ENCODE peak calls at places on chromosomes 2 and 18, in seven cellular contexts. W is right atrium auricular region, S is lung, J is colonic mucosa, A is tibial artery, F is DND-41, Y is PC-9. O is an unnamed sample.

GRCh38 chr2:186543561-186544131 is 46.2 kb upstream of the ITGAV start:
- DNase-seq in A (no peak), W (no peak), Y (peak; percentile 38), S (no peak), F (no peak), J (no peak), O (no peak)

GRCh38 chr18:12880532-12880892 is 3.5 kb downstream of the PTPN2 start:
- DNase-seq in J (no peak), S (no peak), W (no peak), A (no peak), F (no peak), Y (no peak), O (peak; percentile 31)

GRCh38 chr18:32742620-32743019 is 30.2 kb downstream of the KLHL14 start:
- DNase-seq in S (no peak), A (no peak), Y (no peak), F (no peak), W (no peak), J (no peak), O (no peak)

GRCh38 chr2:207836526-207837133 is 66.9 kb upstream of the FZD5 start:
- DNase-seq in Y (no peak), W (no peak), F (no peak), J (peak; percentile 50), S (no peak), A (no peak), O (no peak)

GRCh38 chr2:72144746-72145657 is 2.7 kb downstream of the CYP26B1 start:
- DNase-seq in Y (peak; percentile 48), S (peak; percentile 29), A (no peak), W (peak; percentile 68), F (no peak), J (peak; percentile 65), O (no peak)

GRCh38 chr2:191026377-191026776 is 12.4 kb upstream of the STAT1 start:
- DNase-seq in A (no peak), W (no peak), Y (no peak), F (no peak), J (no peak), S (no peak), O (no peak)

GRCh38 chr2:156476516-156477206 is 40.5 kb downstream of the GPD2 start:
- DNase-seq in J (no peak), A (no peak), Y (peak; percentile 53), W (no peak), F (no peak), S (no peak), O (no peak)

GRCh38 chr2:128749206-128749605 is 430.5 kb upstream of the HS6ST1 start:
- DNase-seq in J (no peak), A (no peak), Y (no peak), W (no peak), S (no peak), F (no peak), O (no peak)

GRCh38 chr2:86280191-86280667 is 57.2 kb downstream of the REEP1 start:
- DNase-seq in S (no peak), A (no peak), W (no peak), J (no peak), F (no peak), Y (no peak), O (no peak)

GRCh38 chr2:82340578-82341053 is 2036.1 kb upstream of the LRRTM1 start:
- DNase-seq in F (no peak), A (no peak), W (no peak), J (no peak), S (no peak), Y (no peak), O (no peak)

GRCh38 chr2:144456680-144457079 is 63.2 kb downstream of the ZEB2 start:
- DNase-seq in W (peak; percentile 73), J (no peak), Y (no peak), S (no peak), A (peak; percentile 64), F (no peak), O (no peak)

GRCh38 chr18:63508634-63509033 is 31.9 kb downstream of the SERPINB5 start:
- DNase-seq in S (no peak), F (no peak), Y (peak; percentile 50), J (no peak), W (no peak), A (no peak), O (no peak)

GRCh38 chr2:183164111-183165015 is 40.1 kb downstream of the NUP35 start:
- DNase-seq in W (no peak), S (no peak), Y (no peak), A (no peak), F (no peak), J (no peak), O (no peak)

GRCh38 chr18:78856569-78857200 is 122.9 kb upstream of the SALL3 start:
- DNase-seq in Y (no peak), S (no peak), F (no peak), W (no peak), J (no peak), A (no peak), O (no peak)

DNA sequence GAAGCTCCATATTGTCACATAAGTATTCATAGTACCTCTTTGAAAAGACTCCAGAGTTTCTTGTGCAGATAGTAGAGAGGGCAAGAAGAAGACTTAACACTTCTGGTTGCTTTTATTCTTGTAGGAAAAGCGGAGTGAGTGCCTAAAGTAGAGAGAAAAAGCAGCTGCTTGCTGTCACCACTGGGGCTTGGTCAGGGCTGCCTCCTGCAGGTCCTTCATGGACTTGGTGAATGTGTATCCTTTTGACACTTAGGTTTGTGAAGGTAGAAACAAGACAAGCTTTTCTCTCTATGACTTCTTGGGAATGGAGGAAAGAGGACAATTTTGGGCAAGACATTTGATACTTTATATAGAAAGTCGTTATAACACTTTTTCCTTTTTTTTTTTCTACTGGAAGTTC is 312.8 kb upstream of the FANCL start:
- DNase-seq in S (no peak), A (no peak), Y (no peak), W (no peak), J (no peak), F (peak; percentile 5), O (no peak)
- TF ChIP-seq CTCF in S (no peak), A (no peak), Y (no peak), W (no peak), J (no peak), F (peak; percentile 39), O (peak; percentile 44)

GRCh38 chr18:3411854-3412268 is 38.1 kb upstream of the TGIF1 start:
- DNase-seq in Y (peak; percentile 72), J (peak; percentile 67), F (no peak), W (no peak), A (no peak), S (peak; percentile 45), O (peak; percentile 40)
- H3K4me3 ChIP-seq in Y (peak overlapping the region; percentile 68), J (peak overlapping the region; percentile 26), F (no peak overlapping the region), W (peak overlapping the region; percentile 17), A (peak overlapping the region; percentile 33), S (peak overlapping the region; percentile 22), O (no peak overlapping the region)

DNA sequence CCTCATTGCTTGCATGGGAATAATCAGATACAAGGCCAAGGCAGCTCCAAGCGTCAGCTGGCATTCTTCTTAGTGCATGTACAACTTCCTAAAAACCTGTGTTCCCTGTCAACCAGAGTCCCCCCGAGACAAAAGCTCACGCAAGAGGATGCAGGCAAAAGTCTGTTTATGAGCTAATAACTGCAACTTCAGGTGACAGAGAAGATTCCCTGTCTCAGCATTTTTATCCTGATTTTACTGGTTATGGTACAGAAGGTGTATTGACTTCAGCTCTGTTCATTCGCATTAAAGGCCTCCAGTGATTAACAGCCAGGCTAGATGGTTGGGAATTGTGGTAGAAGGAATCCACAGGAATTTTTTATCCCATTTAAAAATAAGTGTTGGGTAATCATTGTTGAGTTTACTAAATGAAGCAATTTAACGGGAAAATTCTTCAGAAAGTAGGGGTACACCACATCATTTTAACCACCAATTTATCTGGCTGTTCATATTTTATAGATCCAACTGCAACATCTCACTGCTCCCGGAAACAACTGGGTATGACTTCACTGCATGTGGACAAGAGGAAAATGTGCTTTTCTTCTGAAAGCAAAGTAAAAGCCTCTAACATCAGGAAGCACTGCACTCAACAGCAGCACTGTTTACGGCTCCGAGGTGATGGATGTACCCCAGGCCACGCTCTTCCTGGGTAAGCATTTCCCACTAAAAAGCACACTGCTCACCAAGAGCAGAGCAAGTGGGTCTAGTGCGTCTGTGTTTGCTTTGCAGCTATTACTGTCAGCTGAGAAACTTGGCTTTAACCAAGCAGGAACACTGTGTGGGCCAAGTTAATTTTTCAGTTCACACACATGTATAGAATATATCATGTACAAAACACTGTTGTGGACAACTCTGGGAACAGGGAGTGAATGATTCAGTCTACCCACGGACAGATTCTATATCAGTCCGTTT is 31.9 kb downstream of the CCBE1 start:
- DNase-seq in S (no peak), J (no peak), W (no peak), Y (no peak), F (no peak), A (no peak), O (no peak)
- H3K27me3 ChIP-seq in S (no peaks in the 10 kb centered on the region), J (no peaks in the 10 kb centered on the region), W (no peaks in the 10 kb centered on the region), Y (no peaks in the 10 kb centered on the region), F (no peaks in the 10 kb centered on the region), A (no peaks in the 10 kb centered on the region), O (no peaks in the 10 kb centered on the region)

DNA sequence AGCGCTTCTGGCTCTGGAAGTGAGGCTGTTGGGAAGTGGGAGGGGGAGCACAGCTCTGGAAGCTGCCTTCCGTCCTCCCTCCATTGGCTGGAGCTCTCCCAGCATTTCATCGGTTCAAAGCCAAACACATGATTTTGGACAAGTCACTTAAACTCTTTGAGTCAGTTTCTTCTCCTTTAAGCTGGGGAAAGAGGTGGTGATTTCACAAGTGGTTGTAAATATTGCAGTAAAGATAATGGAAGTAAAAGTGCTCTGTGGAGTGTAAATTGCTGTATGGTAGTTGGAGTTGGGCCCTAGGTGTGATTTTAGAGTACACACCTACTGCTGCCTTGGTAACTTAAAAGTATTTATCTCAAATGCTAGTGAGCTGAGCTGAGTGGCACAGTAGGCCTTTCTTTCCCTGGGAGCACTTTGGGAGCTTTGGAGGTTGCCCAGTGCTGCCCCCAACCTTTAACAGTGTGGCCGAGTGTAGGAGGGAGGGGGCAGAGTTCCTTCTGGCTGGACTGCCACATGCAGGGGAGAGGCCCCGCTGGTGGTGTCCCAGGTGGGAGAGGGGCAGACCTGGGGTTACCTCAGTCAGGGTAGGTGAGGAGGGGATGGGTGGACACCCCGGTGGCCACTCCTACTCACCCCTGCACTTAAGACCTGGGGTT is 54.7 kb downstream of the ASAP2 start:
- DNase-seq in F (no peak), W (no peak), J (no peak), S (no peak), Y (no peak), A (peak; percentile 76), O (no peak)
- TF ChIP-seq CTCF in F (no peak), W (no peak), J (no peak), S (no peak), Y (no peak), A (no peak), O (no peak)

GRCh38 chr18:2050702-2051201 is 520.6 kb downstream of the METTL4 start:
- DNase-seq in A (no peak), S (no peak), W (no peak), J (no peak), F (no peak), Y (peak; percentile 62), O (no peak)

DNA sequence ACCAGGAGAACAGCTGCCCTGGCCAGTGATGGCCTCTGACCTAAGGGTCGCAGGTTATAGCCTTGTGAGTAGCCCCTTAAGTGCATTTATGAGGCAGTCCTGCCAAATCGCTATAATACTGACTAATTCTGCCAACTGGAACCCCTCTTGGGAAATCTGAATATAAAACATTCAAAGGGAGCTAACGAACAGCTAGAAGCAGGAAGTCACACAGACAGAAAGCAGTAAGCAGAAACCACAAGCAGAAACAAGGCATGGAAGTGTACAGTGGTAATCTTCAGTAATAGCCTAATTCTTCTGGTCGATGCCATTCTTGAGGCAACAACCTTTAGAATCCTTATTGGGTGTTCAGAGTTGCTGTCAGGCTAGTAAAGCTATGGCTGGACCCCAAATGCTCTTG is 521.3 kb downstream of the METTL4 start:
- DNase-seq in S (no peak), F (peak; percentile 18), Y (no peak), W (no peak), J (no peak), A (no peak), O (no peak)
- H3K4me3 ChIP-seq in S (no peak overlapping the region), F (peak overlapping the region; percentile 10), Y (no peak overlapping the region), W (no peak overlapping the region), J (no peak overlapping the region), A (no peak overlapping the region), O (no peak overlapping the region)